ENCODE peak calls at places on chromosomes 16 and 17, in six cellular contexts. N is NCI-H1105 treated with DMSO at 0.1 percent for 48 hours; M is neural crest cell; V is choroid plexus epithelial cell; P is stimulated activated CD4-positive, alpha-beta T cell treated with anti-CD3 and anti-CD28 coated beads, Interleukin-1b, Interleukin-23, amount 100 ng/mL, for 24 hours; A is effector CD8-positive, alpha-beta T cell. D is an unnamed sample.

GRCh38 chr16:17173134-17173729 is 297.5 kb downstream of the XYLT1 start:
- DNase-seq in A (no peak), V (peak), N (no peak), M (no peak), P (no peak), D (no peak)

GRCh38 chr17:46977348-46977747 is 1.7 kb downstream of the RPRML start:
- DNase-seq in N (peak), M (peak), A (no peak), V (peak), P (no peak), D (no peak)

GRCh38 chr17:57357830-57358426 is 101.6 kb downstream of the MSI2 start:
- DNase-seq in P (no peak), M (no peak), N (no peak), V (no peak), A (no peak), D (no peak)

GRCh38 chr16:67481561-67482259 is 753 bp upstream of the ATP6V0D1 start:
- DNase-seq in V (no peak), A (peak), P (peak), M (no peak), N (peak), D (peak)

GRCh38 chr17:50062323-50063243 is 6.7 kb downstream of the ITGA3 start:
- DNase-seq in P (no peak), N (peak), M (no peak), A (no peak), V (peak), D (no peak)

GRCh38 chr17:73011016-73011486 is 81.4 kb downstream of the SLC39A11 start:
- DNase-seq in P (no peak), M (no peak), V (no peak), N (no peak), A (no peak), D (no peak)

GRCh38 chr16:31078597-31079341 is 4.5 kb downstream of the ZNF646 start:
- DNase-seq in A (no peak), M (no peak), V (no peak), P (no peak), N (no peak), D (no peak)

GRCh38 chr16:72425571-72426341 is 253.8 kb upstream of the PMFBP1 start:
- DNase-seq in V (no peak), N (peak), M (no peak), A (no peak), P (no peak), D (no peak)

GRCh38 chr16:31253642-31254045 is 6.1 kb upstream of the ITGAM start:
- DNase-seq in M (no peak), N (no peak), A (no peak), V (peak), P (peak), D (no peak)

GRCh38 chr17:74750039-74750326 is 1.6 kb downstream of the NHERF1 start:
- DNase-seq in M (no peak), A (no peak), N (no peak), P (no peak), V (no peak), D (no peak)

GRCh38 chr16:27369806-27370205 is 32.2 kb upstream of the IL21R start:
- DNase-seq in M (no peak), P (no peak), N (no peak), V (peak), A (no peak), D (no peak)

GRCh38 chr17:28467456-28468025 is 5.9 kb upstream of the SLC13A2 start:
- DNase-seq in N (no peak), V (peak), P (no peak), A (no peak), M (no peak), D (no peak)

GRCh38 chr16:22313141-22313781 is 16.1 kb downstream of the POLR3E start:
- DNase-seq in P (no peak), M (no peak), A (no peak), V (no peak), N (no peak), D (no peak)

GRCh38 chr16:80627108-80627507 is 86.3 kb downstream of the DYNLRB2 start:
- DNase-seq in A (no peak), M (no peak), P (no peak), V (no peak), N (no peak), D (no peak)

GRCh38 chr17:145671-146541 is 8.5 kb downstream of the SCGB1C2 start:
- DNase-seq in N (no peak), P (no peak), M (no peak), V (no peak), A (no peak), D (no peak)

GRCh38 chr17:31269178-31269577 is 27.9 kb downstream of the OMG start:
- DNase-seq in V (no peak), A (no peak), M (no peak), P (no peak), N (no peak), D (no peak)

GRCh38 chr16:674968-675883 is at the start of gene RHBDL1:
- DNase-seq in A (no peak), N (no peak), P (no peak), V (peak), M (no peak), D (peak)

GRCh38 chr17:41367426-41368075 is 2.1 kb downstream of the KRT33B start:
- DNase-seq in M (no peak), N (no peak), V (peak), P (no peak), A (no peak), D (no peak)

D was measured in stimulated activated naive CD4-positive, alpha-beta T cell.